ENCODE peak calls at places on chromosomes 7 and 10, in five cellular contexts. Q is stimulated activated CD4-positive, alpha-beta T cell treated with anti-CD3 and anti-CD28 coated beads, Interleukin-15, amount 100 ng/mL, for 1 hour; L is NCI-H1092 treated with DMSO at 0.1 percent for 48 hours; O is aorta; Z is GM10248. S is an unnamed sample.

GRCh38 chr10:8336629-8337331 is 282.3 kb downstream of the GATA3 start:
- DNase-seq in Q (no peak), L (no peak), O (no peak), Z (no peak), S (no peak)

GRCh38 chr7:128210590-128211570 is 30.2 kb upstream of the LEP start:
- DNase-seq in Q (no peak), L (peak), O (peak), Z (no peak), S (peak)

GRCh38 chr7:141704741-141705140 is 2.8 kb upstream of the DENND11 start:
- DNase-seq in Q (no peak), L (no peak), O (no peak), Z (no peak), S (no peak)

GRCh38 chr7:2211259-2211575 is 21.5 kb downstream of the MAD1L1 start:
- DNase-seq in Q (no peak), L (no peak), O (peak), Z (no peak), S (no peak)

GRCh38 chr7:118076564-118076963 is 107.4 kb upstream of the LSM8 start:
- DNase-seq in Q (no peak), L (no peak), O (no peak), Z (no peak), S (no peak)

GRCh38 chr10:84244651-84245270 is at the start of gene RGR:
- DNase-seq in Q (no peak), L (peak), O (no peak), Z (no peak), S (no peak)

GRCh38 chr7:85025312-85025756 is 161.5 kb downstream of the SEMA3D start:
- DNase-seq in Q (no peak), L (peak), O (no peak), Z (no peak), S (no peak)

GRCh38 chr7:84102213-84102612 is 92.4 kb downstream of the SEMA3A start:
- DNase-seq in Q (no peak), L (no peak), O (no peak), Z (no peak), S (no peak)

GRCh38 chr7:106895246-106895864 is 30.3 kb downstream of the PIK3CG start:
- DNase-seq in Q (no peak), L (no peak), O (no peak), Z (peak), S (no peak)

GRCh38 chr7:18488047-18488446 is 7.5 kb upstream of the HDAC9 start:
- DNase-seq in Q (no peak), L (no peak), O (no peak), Z (no peak), S (no peak)

GRCh38 chr7:12062062-12062461 is 149.0 kb upstream of the TMEM106B start:
- DNase-seq in Q (no peak), L (peak), O (no peak), Z (no peak), S (no peak)